ENCODE peak calls at places on chromosomes 12 and 14, in eight cellular contexts. One of them, this sample, is unnamed.

GRCh38 chr12:52798003-52798670 is 2.2 kb upstream of the KRT3 start:
- DNase-seq in bronchial epithelial cell: peak; percentile 61
- DNase-seq in GM06990: no peak
- DNase-seq in LNCaP clone FGC: no peak
- DNase-seq in body of pancreas: no peak
- DNase-seq in cardiac fibroblast: no peak
- DNase-seq in fibroblast of pulmonary artery: no peak
- DNase-seq in esophagus squamous epithelium: no peak
- DNase-seq in this sample: no peak

GRCh38 chr14:100471451-100472093 is 115.6 kb downstream of the BEGAIN start:
- DNase-seq in LNCaP clone FGC: no peak
- DNase-seq in GM06990: no peak
- DNase-seq in bronchial epithelial cell: no peak
- DNase-seq in cardiac fibroblast: no peak
- DNase-seq in fibroblast of pulmonary artery: no peak
- DNase-seq in esophagus squamous epithelium: no peak
- DNase-seq in body of pancreas: peak; percentile 27
- DNase-seq in this sample: no peak

GRCh38 chr14:51369814-51370213 is 129.8 kb downstream of the TMX1 start:
- DNase-seq in cardiac fibroblast: no peak
- DNase-seq in LNCaP clone FGC: no peak
- DNase-seq in bronchial epithelial cell: no peak
- DNase-seq in esophagus squamous epithelium: no peak
- DNase-seq in body of pancreas: peak; percentile 27
- DNase-seq in fibroblast of pulmonary artery: no peak
- DNase-seq in GM06990: no peak
- DNase-seq in this sample: peak; percentile 56

GRCh38 chr14:91845652-91846051 is 21.7 kb downstream of the TC2N start:
- DNase-seq in bronchial epithelial cell: no peak
- DNase-seq in LNCaP clone FGC: no peak
- DNase-seq in body of pancreas: no peak
- DNase-seq in GM06990: no peak
- DNase-seq in cardiac fibroblast: no peak
- DNase-seq in fibroblast of pulmonary artery: no peak
- DNase-seq in esophagus squamous epithelium: no peak
- DNase-seq in this sample: no peak

GRCh38 chr14:34684578-34684977 is 29.8 kb downstream of the CFL2 start:
- DNase-seq in GM06990: no peak
- DNase-seq in esophagus squamous epithelium: no peak
- DNase-seq in cardiac fibroblast: peak; percentile 24
- DNase-seq in LNCaP clone FGC: no peak
- DNase-seq in body of pancreas: no peak
- DNase-seq in fibroblast of pulmonary artery: peak; percentile 44
- DNase-seq in bronchial epithelial cell: no peak
- DNase-seq in this sample: no peak

GRCh38 chr12:67358686-67359374 is 89.7 kb downstream of the CAND1 start:
- DNase-seq in cardiac fibroblast: peak; percentile 80
- DNase-seq in fibroblast of pulmonary artery: peak; percentile 59
- DNase-seq in body of pancreas: no peak
- DNase-seq in GM06990: no peak
- DNase-seq in esophagus squamous epithelium: no peak
- DNase-seq in LNCaP clone FGC: no peak
- DNase-seq in bronchial epithelial cell: no peak
- DNase-seq in this sample: no peak

GRCh38 chr12:30197392-30198047 is 413.8 kb upstream of the TMTC1 start:
- DNase-seq in bronchial epithelial cell: peak; percentile 85
- DNase-seq in body of pancreas: no peak
- DNase-seq in cardiac fibroblast: peak; percentile 32
- DNase-seq in esophagus squamous epithelium: no peak
- DNase-seq in GM06990: no peak
- DNase-seq in LNCaP clone FGC: no peak
- DNase-seq in fibroblast of pulmonary artery: peak; percentile 47
- DNase-seq in this sample: no peak

GRCh38 chr12:124592050-124592449 is 24.6 kb upstream of the NCOR2 start:
- DNase-seq in LNCaP clone FGC: no peak
- DNase-seq in bronchial epithelial cell: peak; percentile 81
- DNase-seq in esophagus squamous epithelium: no peak
- DNase-seq in fibroblast of pulmonary artery: peak; percentile 60
- DNase-seq in GM06990: no peak
- DNase-seq in body of pancreas: no peak
- DNase-seq in cardiac fibroblast: peak; percentile 41
- DNase-seq in this sample: no peak

GRCh38 chr14:68924392-68925158 is 54.5 kb downstream of the ACTN1 start:
- DNase-seq in GM06990: no peak
- DNase-seq in LNCaP clone FGC: no peak
- DNase-seq in fibroblast of pulmonary artery: no peak
- DNase-seq in bronchial epithelial cell: no peak
- DNase-seq in body of pancreas: no peak
- DNase-seq in esophagus squamous epithelium: no peak
- DNase-seq in cardiac fibroblast: no peak
- DNase-seq in this sample: no peak

GRCh38 chr12:38669530-38669929 is 235.9 kb downstream of the CPNE8 start:
- DNase-seq in bronchial epithelial cell: no peak
- DNase-seq in esophagus squamous epithelium: no peak
- DNase-seq in GM06990: no peak
- DNase-seq in fibroblast of pulmonary artery: peak; percentile 66
- DNase-seq in cardiac fibroblast: peak; percentile 69
- DNase-seq in LNCaP clone FGC: no peak
- DNase-seq in body of pancreas: no peak
- DNase-seq in this sample: no peak

GRCh38 chr12:14928946-14929345 is 9.4 kb downstream of the ERP27 start:
- DNase-seq in cardiac fibroblast: peak; percentile 57
- DNase-seq in LNCaP clone FGC: peak; percentile 83
- DNase-seq in esophagus squamous epithelium: no peak
- DNase-seq in body of pancreas: peak; percentile 48
- DNase-seq in fibroblast of pulmonary artery: peak; percentile 41
- DNase-seq in bronchial epithelial cell: peak; percentile 85
- DNase-seq in GM06990: no peak
- DNase-seq in this sample: no peak

GRCh38 chr12:83573676-83574075 is 887.0 kb downstream of the TMTC2 start:
- DNase-seq in fibroblast of pulmonary artery: peak; percentile 1
- DNase-seq in esophagus squamous epithelium: no peak
- DNase-seq in LNCaP clone FGC: no peak
- DNase-seq in body of pancreas: peak; percentile 10
- DNase-seq in GM06990: no peak
- DNase-seq in cardiac fibroblast: peak; percentile 4
- DNase-seq in bronchial epithelial cell: peak; percentile 95
- DNase-seq in this sample: no peak

DNA sequence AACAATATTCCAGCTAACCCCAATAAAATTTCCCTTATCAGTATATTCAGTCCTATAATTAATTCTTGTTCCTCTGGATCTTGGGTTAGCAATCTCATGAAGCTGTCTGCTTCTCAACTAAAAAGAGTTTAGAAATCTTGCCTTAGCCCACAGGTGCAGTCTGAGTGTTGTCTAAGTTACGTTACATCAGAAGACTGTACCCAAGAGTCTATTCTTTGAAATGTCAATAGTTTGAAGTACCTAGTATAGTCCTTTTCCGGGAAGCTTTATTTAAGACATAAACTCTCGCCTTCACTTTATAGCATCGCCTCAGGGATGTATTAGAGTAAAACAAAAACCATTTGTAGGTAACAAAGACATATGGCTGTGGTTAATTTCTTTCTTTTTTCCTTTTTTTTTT is 465.1 kb downstream of the FUT8 start:
- DNase-seq in bronchial epithelial cell: no peak
- DNase-seq in LNCaP clone FGC: no peak
- DNase-seq in cardiac fibroblast: no peak
- DNase-seq in GM06990: no peak
- DNase-seq in body of pancreas: no peak
- DNase-seq in fibroblast of pulmonary artery: no peak
- DNase-seq in esophagus squamous epithelium: no peak
- DNase-seq in this sample: no peak
- TF ChIP-seq CTCF in bronchial epithelial cell: no peak
- TF ChIP-seq CTCF in LNCaP clone FGC: no peak
- TF ChIP-seq CTCF in cardiac fibroblast: no peak
- TF ChIP-seq CTCF in GM06990: no peak
- TF ChIP-seq CTCF in body of pancreas: no peak
- TF ChIP-seq CTCF in fibroblast of pulmonary artery: no peak
- TF ChIP-seq CTCF in esophagus squamous epithelium: no peak
- TF ChIP-seq CTCF in this sample: no peak

GRCh38 chr14:33569844-33570716 is 380.8 kb downstream of the EGLN3 start:
- DNase-seq in body of pancreas: no peak
- DNase-seq in cardiac fibroblast: peak; percentile 18
- DNase-seq in fibroblast of pulmonary artery: peak; percentile 38
- DNase-seq in GM06990: no peak
- DNase-seq in esophagus squamous epithelium: no peak
- DNase-seq in LNCaP clone FGC: no peak
- DNase-seq in bronchial epithelial cell: peak; percentile 46
- DNase-seq in this sample: no peak
- TF ChIP-seq CTCF in body of pancreas: no peak
- TF ChIP-seq CTCF in cardiac fibroblast: no peak
- TF ChIP-seq CTCF in fibroblast of pulmonary artery: no peak
- TF ChIP-seq CTCF in GM06990: no peak
- TF ChIP-seq CTCF in esophagus squamous epithelium: no peak
- TF ChIP-seq CTCF in LNCaP clone FGC: no peak
- TF ChIP-seq CTCF in bronchial epithelial cell: no peak
- TF ChIP-seq CTCF in this sample: no peak

GRCh38 chr14:103607039-103607668 is 21.9 kb upstream of the KLC1 start:
- DNase-seq in fibroblast of pulmonary artery: peak; percentile 90
- DNase-seq in bronchial epithelial cell: peak; percentile 10
- DNase-seq in GM06990: peak; percentile 81
- DNase-seq in esophagus squamous epithelium: no peak
- DNase-seq in body of pancreas: peak; percentile 48
- DNase-seq in LNCaP clone FGC: no peak
- DNase-seq in cardiac fibroblast: peak; percentile 90
- DNase-seq in this sample: peak; percentile 64
- TF ChIP-seq CTCF in fibroblast of pulmonary artery: peak; percentile 21
- TF ChIP-seq CTCF in bronchial epithelial cell: no peak
- TF ChIP-seq CTCF in GM06990: peak; percentile 22
- TF ChIP-seq CTCF in esophagus squamous epithelium: no peak
- TF ChIP-seq CTCF in body of pancreas: no peak
- TF ChIP-seq CTCF in LNCaP clone FGC: peak; percentile 24
- TF ChIP-seq CTCF in cardiac fibroblast: peak; percentile 22
- TF ChIP-seq CTCF in this sample: no peak

GRCh38 chr12:60262378-60262777 is 666.5 kb downstream of the SLC16A7 start:
- DNase-seq in bronchial epithelial cell: peak; percentile 76
- DNase-seq in body of pancreas: no peak
- DNase-seq in GM06990: no peak
- DNase-seq in esophagus squamous epithelium: no peak
- DNase-seq in cardiac fibroblast: no peak
- DNase-seq in LNCaP clone FGC: no peak
- DNase-seq in fibroblast of pulmonary artery: no peak
- DNase-seq in this sample: no peak

GRCh38 chr12:60263146-60263545 is 667.3 kb downstream of the SLC16A7 start:
- DNase-seq in GM06990: no peak
- DNase-seq in bronchial epithelial cell: peak; percentile 50
- DNase-seq in esophagus squamous epithelium: no peak
- DNase-seq in body of pancreas: no peak
- DNase-seq in fibroblast of pulmonary artery: no peak
- DNase-seq in cardiac fibroblast: no peak
- DNase-seq in LNCaP clone FGC: no peak
- DNase-seq in this sample: no peak

GRCh38 chr12:60255044-60255443 is 659.2 kb downstream of the SLC16A7 start:
- DNase-seq in GM06990: no peak
- DNase-seq in bronchial epithelial cell: no peak
- DNase-seq in LNCaP clone FGC: no peak
- DNase-seq in cardiac fibroblast: no peak
- DNase-seq in esophagus squamous epithelium: no peak
- DNase-seq in body of pancreas: no peak
- DNase-seq in fibroblast of pulmonary artery: no peak
- DNase-seq in this sample: no peak

GRCh38 chr12:60257063-60257462 is 661.2 kb downstream of the SLC16A7 start:
- DNase-seq in LNCaP clone FGC: no peak
- DNase-seq in cardiac fibroblast: peak; percentile 68
- DNase-seq in bronchial epithelial cell: peak; percentile 83
- DNase-seq in body of pancreas: no peak
- DNase-seq in esophagus squamous epithelium: no peak
- DNase-seq in GM06990: no peak
- DNase-seq in fibroblast of pulmonary artery: peak; percentile 68
- DNase-seq in this sample: no peak

GRCh38 chr12:60259241-60259640 is 663.4 kb downstream of the SLC16A7 start:
- DNase-seq in GM06990: no peak
- DNase-seq in bronchial epithelial cell: peak; percentile 66
- DNase-seq in fibroblast of pulmonary artery: no peak
- DNase-seq in LNCaP clone FGC: no peak
- DNase-seq in cardiac fibroblast: no peak
- DNase-seq in esophagus squamous epithelium: no peak
- DNase-seq in body of pancreas: no peak
- DNase-seq in this sample: no peak
- TF ChIP-seq CTCF in GM06990: no peak
- TF ChIP-seq CTCF in bronchial epithelial cell: no peak
- TF ChIP-seq CTCF in fibroblast of pulmonary artery: no peak
- TF ChIP-seq CTCF in LNCaP clone FGC: no peak
- TF ChIP-seq CTCF in cardiac fibroblast: no peak
- TF ChIP-seq CTCF in esophagus squamous epithelium: no peak
- TF ChIP-seq CTCF in body of pancreas: no peak
- TF ChIP-seq CTCF in this sample: no peak

GRCh38 chr12:8499616-8500015 is 13.7 kb upstream of the CLEC4D start:
- DNase-seq in esophagus squamous epithelium: no peak
- DNase-seq in fibroblast of pulmonary artery: no peak
- DNase-seq in cardiac fibroblast: no peak
- DNase-seq in GM06990: no peak
- DNase-seq in body of pancreas: no peak
- DNase-seq in bronchial epithelial cell: no peak
- DNase-seq in LNCaP clone FGC: no peak
- DNase-seq in this sample: no peak
- TF ChIP-seq CTCF in esophagus squamous epithelium: no peak
- TF ChIP-seq CTCF in fibroblast of pulmonary artery: no peak
- TF ChIP-seq CTCF in cardiac fibroblast: no peak
- TF ChIP-seq CTCF in GM06990: no peak
- TF ChIP-seq CTCF in body of pancreas: no peak
- TF ChIP-seq CTCF in bronchial epithelial cell: no peak
- TF ChIP-seq CTCF in LNCaP clone FGC: no peak
- TF ChIP-seq CTCF in this sample: no peak